ENCODE peak calls at places on chromosomes 1 and 21, in seven cellular contexts. G, K, I, Q, P, Z and U are unnamed samples.

GRCh38 chr1:145977486-145978476 is 13.3 kb downstream of the POLR3GL start:
- DNase-seq in G (peak), K (peak), P (peak), I (no peak), Q (peak), Z (peak), U (peak)

GRCh38 chr1:186662752-186663151 is 17.5 kb downstream of the PTGS2 start:
- DNase-seq in G (peak), K (no peak), P (peak), Z (no peak), Q (no peak), I (no peak), U (no peak)

GRCh38 chr1:75265792-75266191 is 131.6 kb downstream of the LHX8 start:
- DNase-seq in G (peak), Z (peak), I (peak), P (peak), Q (no peak), K (no peak), U (no peak)

GRCh38 chr1:111145542-111145941 is 5.5 kb downstream of the CEPT1 start:
- DNase-seq in P (no peak), K (no peak), I (no peak), Z (no peak), Q (no peak), G (no peak), U (no peak)

GRCh38 chr21:37587635-37588177 is 221.1 kb downstream of the DYRK1A start:
- DNase-seq in I (no peak), Q (no peak), G (no peak), Z (no peak), P (no peak), K (no peak), U (no peak)

GRCh38 chr1:222730866-222731265 is 6.1 kb upstream of the FAM177B start:
- DNase-seq in Q (no peak), P (no peak), G (no peak), K (no peak), Z (no peak), I (no peak), U (no peak)

GRCh38 chr1:37537378-37537777 is 16.7 kb downstream of the SNIP1 start:
- DNase-seq in P (peak), I (peak), Z (no peak), G (peak), K (no peak), Q (no peak), U (no peak)

GRCh38 chr1:158005249-158005648 is 11.8 kb downstream of the KIRREL1 start:
- DNase-seq in Z (no peak), I (no peak), P (no peak), Q (no peak), K (no peak), G (no peak), U (no peak)

GRCh38 chr1:158043232-158043631 is 49.8 kb downstream of the KIRREL1 start:
- DNase-seq in Q (no peak), G (no peak), Z (no peak), P (no peak), K (no peak), I (no peak), U (no peak)

GRCh38 chr1:210396541-210396940 is 67.8 kb downstream of the HHAT start:
- DNase-seq in Z (no peak), Q (no peak), P (no peak), G (no peak), K (no peak), I (no peak), U (no peak)

GRCh38 chr1:228105269-228105995 is 2.3 kb upstream of the C1orf35 start:
- DNase-seq in Q (no peak), P (no peak), K (no peak), Z (no peak), I (no peak), G (no peak), U (no peak)

GRCh38 chr1:80218112-80218511 is 1211.6 kb upstream of the ADGRL4 start:
- DNase-seq in I (no peak), K (no peak), G (peak), Z (peak), Q (no peak), P (peak), U (no peak)

GRCh38 chr21:38897532-38898421 is 92.0 kb downstream of the ETS2 start:
- DNase-seq in G (no peak), Z (no peak), I (no peak), Q (no peak), P (no peak), K (no peak), U (no peak)

GRCh38 chr1:7560128-7560527 is 211.0 kb upstream of the VAMP3 start:
- DNase-seq in Z (no peak), I (no peak), K (no peak), P (no peak), G (no peak), Q (no peak), U (no peak)

GRCh38 chr1:61887921-61888564 is 145.8 kb downstream of the PATJ start:
- DNase-seq in Q (no peak), I (no peak), P (no peak), Z (no peak), G (no peak), K (no peak), U (no peak)

GRCh38 chr1:159146996-159147395 is 24.4 kb upstream of the CADM3 start:
- DNase-seq in K (no peak), Z (no peak), I (no peak), Q (no peak), P (no peak), G (no peak), U (no peak)

GRCh38 chr1:204081156-204081790 is 8.4 kb downstream of the SOX13 start:
- DNase-seq in Q (no peak), I (no peak), K (no peak), P (no peak), Z (no peak), G (no peak), U (no peak)